ENCODE peak calls at places on chromosomes 6 and 20, in four cellular contexts. F, P, Q and D are unnamed samples.
A peak's percentile ranks its signal among the peaks of the same experiment; 100 is the strongest.

GRCh38 chr6:37798436-37799262 is 20.9 kb upstream of the ZFAND3 start:
- DNase-seq in F (no peak), P (no peak), Q (no peak), D (no peak)

GRCh38 chr6:83151114-83151513 is 42.0 kb downstream of the PGM3 start:
- DNase-seq in F (no peak), P (no peak), Q (no peak), D (no peak)

GRCh38 chr20:23928788-23929187 is 49.2 kb upstream of the CST5 start:
- DNase-seq in F (no peak), P (no peak), Q (no peak), D (no peak)

GRCh38 chr20:8220716-8221115 is 88.7 kb downstream of the PLCB1 start:
- DNase-seq in F (no peak), P (no peak), Q (no peak), D (no peak)

GRCh38 chr20:1119128-1119505 is 715 bp downstream of the PSMF1 start:
- DNase-seq in F (no peak), P (no peak), Q (no peak), D (no peak)

GRCh38 chr20:41087777-41088176 is 49.6 kb upstream of the PLCG1 start:
- DNase-seq in F (no peak), P (no peak), Q (no peak), D (no peak)

GRCh38 chr6:10582774-10583508 is 61.8 kb downstream of the GCNT2 start:
- DNase-seq in F (no peak), P (no peak), Q (no peak), D (no peak)

GRCh38 chr6:93584280-93584679 is 164.9 kb upstream of the EPHA7 start:
- DNase-seq in F (no peak), P (no peak), Q (no peak), D (no peak)

GRCh38 chr6:37620519-37620918 is 77.2 kb downstream of the MDGA1 start:
- DNase-seq in F (no peak), P (no peak), Q (no peak), D (no peak)

GRCh38 chr6:49787176-49787575 is at the start of gene PGK2:
- DNase-seq in F (no peak), P (no peak), Q (no peak), D (no peak)

GRCh38 chr20:35344354-35344837 is 52.2 kb upstream of the FAM83C start:
- DNase-seq in F (peak; percentile 84), P (no peak), Q (peak; percentile 88), D (no peak)

GRCh38 chr6:84137051-84137375 is 90.4 kb downstream of the CEP162 start:
- DNase-seq in F (peak; percentile 94), P (no peak), Q (peak; percentile 39), D (no peak)

GRCh38 chr20:5376228-5376627 is 59.5 kb upstream of the PROKR2 start:
- DNase-seq in F (no peak), P (no peak), Q (no peak), D (no peak)

GRCh38 chr6:10310826-10311225 is 104.0 kb downstream of the TFAP2A start:
- DNase-seq in F (no peak), P (peak; percentile 28), Q (no peak), D (no peak)

GRCh38 chr6:20699402-20699801 is 165.1 kb downstream of the CDKAL1 start:
- DNase-seq in F (no peak), P (no peak), Q (no peak), D (no peak)

GRCh38 chr6:134753001-134753400 is 196.9 kb downstream of the ALDH8A1 start:
- DNase-seq in F (no peak), P (no peak), Q (no peak), D (no peak)

GRCh38 chr6:47168176-47168575 is 126.0 kb upstream of the ADGRF1 start:
- DNase-seq in F (peak; percentile 95), P (no peak), Q (peak; percentile 97), D (no peak)

GRCh38 chr20:23412026-23412425 is 9.3 kb downstream of the NAPB start:
- DNase-seq in F (no peak), P (no peak), Q (no peak), D (no peak)

GRCh38 chr20:4325548-4326187 is 310.3 kb upstream of the RNF24 start:
- DNase-seq in F (no peak), P (no peak), Q (no peak), D (no peak)

GRCh38 chr6:9647043-9647520 is 767.8 kb downstream of the TFAP2A start:
- DNase-seq in F (no peak), P (no peak), Q (peak; percentile 25), D (no peak)

GRCh38 chr6:29008089-29008488 is 3.0 kb upstream of the ZNF311 start:
- DNase-seq in F (no peak), P (no peak), Q (no peak), D (no peak)
- TF ChIP-seq CTCF in F (no peak), P (no peak), Q (no peak), D (no peak)

GRCh38 chr6:34583461-34583860 is 27.3 kb upstream of the SPDEF start:
- DNase-seq in F (no peak), P (no peak), Q (no peak), D (peak; percentile 34)
- TF ChIP-seq CTCF in F (peak; percentile 47), P (peak; percentile 15), Q (no peak), D (peak; percentile 5)

GRCh38 chr20:21513881-21514540 is at the start of gene NKX2-2:
- DNase-seq in F (no peak), P (no peak), Q (peak; percentile 28), D (peak; percentile 42)
- TF ChIP-seq CTCF in F (no peak), P (no peak), Q (no peak), D (no peak)

GRCh38 chr20:57317316-57317788 is 12.3 kb upstream of the SPO11 start:
- DNase-seq in F (no peak), P (no peak), Q (no peak), D (no peak)
- TF ChIP-seq CTCF in F (no peak), P (no peak), Q (no peak), D (no peak)

GRCh38 chr20:63295018-63295417 is 2.0 kb downstream of the COL20A1 start:
- DNase-seq in F (no peak), P (no peak), Q (no peak), D (no peak)

GRCh38 chr20:63294536-63294900 is 1.5 kb downstream of the COL20A1 start:
- DNase-seq in F (no peak), P (no peak), Q (no peak), D (no peak)

GRCh38 chr20:63296411-63297299 is 3.7 kb downstream of the COL20A1 start:
- DNase-seq in F (no peak), P (no peak), Q (no peak), D (no peak)

GRCh38 chr20:63295846-63296245 is 2.9 kb downstream of the COL20A1 start:
- DNase-seq in F (no peak), P (no peak), Q (no peak), D (no peak)

GRCh38 chr20:63295422-63295821 is 2.4 kb downstream of the COL20A1 start:
- DNase-seq in F (no peak), P (no peak), Q (no peak), D (no peak)
- TF ChIP-seq CTCF in F (peak; percentile 24), P (no peak), Q (no peak), D (no peak)

GRCh38 chr6:147974376-147974775 is 368.3 kb upstream of the SASH1 start:
- DNase-seq in F (peak; percentile 72), P (no peak), Q (peak; percentile 76), D (no peak)

GRCh38 chr6:147973806-147974205 is 368.8 kb upstream of the SASH1 start:
- DNase-seq in F (no peak), P (no peak), Q (no peak), D (no peak)

GRCh38 chr6:147972436-147972835 is 370.2 kb upstream of the SASH1 start:
- DNase-seq in F (no peak), P (no peak), Q (no peak), D (no peak)

DNA sequence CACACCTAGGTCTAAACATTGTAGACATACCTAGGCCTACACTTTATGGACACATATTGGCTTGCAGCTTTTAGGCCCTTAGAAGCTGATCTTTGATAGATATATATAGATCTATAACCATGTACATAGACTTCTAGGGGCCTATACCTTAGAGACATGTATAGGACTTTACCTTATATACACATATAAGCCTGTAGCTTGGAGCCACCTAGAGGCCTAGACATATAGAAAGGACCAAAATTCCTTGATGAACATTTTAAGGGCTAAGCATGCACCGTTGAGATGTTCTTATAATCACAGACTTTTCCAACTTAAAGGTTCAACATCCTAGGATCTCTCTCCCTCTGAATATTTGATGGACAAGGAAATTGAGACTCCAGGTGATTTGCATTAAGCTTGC is 371.7 kb upstream of the SASH1 start:
- DNase-seq in F (peak; percentile 14), P (no peak), Q (no peak), D (no peak)
- TF ChIP-seq CTCF in F (peak; percentile 47), P (no peak), Q (peak; percentile 6), D (no peak)

DNA sequence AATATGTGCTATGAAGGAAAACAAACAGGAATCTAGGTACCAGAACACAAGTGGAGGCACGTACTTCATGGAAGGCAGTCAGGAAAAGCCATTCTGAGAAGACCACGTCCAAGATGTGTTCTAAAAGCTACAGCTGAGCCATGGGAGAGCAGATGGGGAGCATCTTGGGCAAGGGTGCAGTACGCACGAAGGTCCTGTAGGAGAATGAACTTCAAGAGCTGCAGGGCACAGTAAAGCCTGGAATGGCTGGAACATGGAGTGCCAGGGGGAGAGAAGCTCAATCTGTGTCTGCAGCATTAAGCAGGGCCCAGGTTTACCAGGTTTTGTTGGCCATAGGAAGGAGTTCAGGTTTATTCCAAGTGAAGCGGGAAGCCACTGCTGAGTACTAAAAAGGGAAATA is 30.0 kb downstream of the ADTRP start:
- DNase-seq in F (no peak), P (no peak), Q (no peak), D (no peak)
- TF ChIP-seq CTCF in F (peak; percentile 25), P (no peak), Q (no peak), D (no peak)

GRCh38 chr20:9966966-9967365 is 67.8 kb upstream of the ANKEF1 start:
- DNase-seq in F (no peak), P (no peak), Q (no peak), D (no peak)
- TF ChIP-seq CTCF in F (peak; percentile 60), P (no peak), Q (peak; percentile 43), D (no peak)

GRCh38 chr6:33197431-33198048 is 2.9 kb downstream of the RXRB start:
- DNase-seq in F (peak; percentile 61), P (no peak), Q (peak; percentile 48), D (peak; percentile 77)
- TF ChIP-seq CTCF in F (peak; percentile 81), P (peak; percentile 53), Q (peak; percentile 78), D (peak; percentile 59)

GRCh38 chr6:44800171-44800671 is 412.7 kb downstream of the CDC5L start:
- DNase-seq in F (peak; percentile 69), P (peak; percentile 43), Q (peak; percentile 76), D (no peak)
- TF ChIP-seq CTCF in F (no peak), P (no peak), Q (no peak), D (no peak)